ENCODE peak calls at places on chromosomes 13 and 19, in six cellular contexts. One of them, this sample, is unnamed.

GRCh38 chr19:16391301-16392055 is 66.9 kb downstream of the KLF2 start:
- DNase-seq in neural progenitor cell: no peak
- DNase-seq in cardiac fibroblast: no peak
- DNase-seq in AG08396: no peak
- DNase-seq in NB4: no peak
- DNase-seq in activated naive CD4-positive, alpha-beta T cell treated with anti-CD3 and anti-CD28 coated beads for 36 hours: no peak
- DNase-seq in this sample: no peak

GRCh38 chr13:93279982-93280381 is 53.4 kb downstream of the GPC6 start:
- DNase-seq in neural progenitor cell: no peak
- DNase-seq in cardiac fibroblast: no peak
- DNase-seq in AG08396: no peak
- DNase-seq in NB4: no peak
- DNase-seq in activated naive CD4-positive, alpha-beta T cell treated with anti-CD3 and anti-CD28 coated beads for 36 hours: no peak
- DNase-seq in this sample: no peak

GRCh38 chr19:53102701-53103140 is 501 bp downstream of the ZNF160 start:
- DNase-seq in neural progenitor cell: peak; percentile 61
- DNase-seq in cardiac fibroblast: peak; percentile 51
- DNase-seq in AG08396: peak; percentile 63
- DNase-seq in NB4: peak; percentile 56
- DNase-seq in activated naive CD4-positive, alpha-beta T cell treated with anti-CD3 and anti-CD28 coated beads for 36 hours: peak; percentile 50
- DNase-seq in this sample: peak; percentile 62

GRCh38 chr19:33399081-33399744 is 25.7 kb downstream of the CEBPG start:
- DNase-seq in neural progenitor cell: no peak
- DNase-seq in cardiac fibroblast: no peak
- DNase-seq in AG08396: no peak
- DNase-seq in NB4: no peak
- DNase-seq in activated naive CD4-positive, alpha-beta T cell treated with anti-CD3 and anti-CD28 coated beads for 36 hours: no peak
- DNase-seq in this sample: no peak

GRCh38 chr13:20398459-20398858 is 127.2 kb downstream of the CRYL1 start:
- DNase-seq in neural progenitor cell: no peak
- DNase-seq in cardiac fibroblast: no peak
- DNase-seq in AG08396: no peak
- DNase-seq in NB4: no peak
- DNase-seq in activated naive CD4-positive, alpha-beta T cell treated with anti-CD3 and anti-CD28 coated beads for 36 hours: no peak
- DNase-seq in this sample: no peak

GRCh38 chr13:107202371-107203023 is 634.6 kb upstream of the ARGLU1 start:
- DNase-seq in neural progenitor cell: no peak
- DNase-seq in cardiac fibroblast: peak; percentile 76
- DNase-seq in AG08396: no peak
- DNase-seq in NB4: no peak
- DNase-seq in activated naive CD4-positive, alpha-beta T cell treated with anti-CD3 and anti-CD28 coated beads for 36 hours: no peak
- DNase-seq in this sample: no peak

GRCh38 chr19:55066107-55066709 is 3.3 kb upstream of the RDH13 start:
- DNase-seq in neural progenitor cell: peak; percentile 46
- DNase-seq in cardiac fibroblast: no peak
- DNase-seq in AG08396: no peak
- DNase-seq in NB4: no peak
- DNase-seq in activated naive CD4-positive, alpha-beta T cell treated with anti-CD3 and anti-CD28 coated beads for 36 hours: no peak
- DNase-seq in this sample: no peak

GRCh38 chr13:33176526-33176925 is 109.0 kb downstream of the STARD13 start:
- DNase-seq in neural progenitor cell: no peak
- DNase-seq in cardiac fibroblast: peak; percentile 64
- DNase-seq in AG08396: no peak
- DNase-seq in NB4: no peak
- DNase-seq in activated naive CD4-positive, alpha-beta T cell treated with anti-CD3 and anti-CD28 coated beads for 36 hours: no peak
- DNase-seq in this sample: no peak

GRCh38 chr13:97492257-97492656 is 58.3 kb downstream of the RAP2A start:
- DNase-seq in neural progenitor cell: no peak
- DNase-seq in cardiac fibroblast: no peak
- DNase-seq in AG08396: no peak
- DNase-seq in NB4: no peak
- DNase-seq in activated naive CD4-positive, alpha-beta T cell treated with anti-CD3 and anti-CD28 coated beads for 36 hours: no peak
- DNase-seq in this sample: no peak

GRCh38 chr19:47538812-47539211 is 23.9 kb upstream of the NAPA start:
- DNase-seq in neural progenitor cell: no peak
- DNase-seq in cardiac fibroblast: no peak
- DNase-seq in AG08396: no peak
- DNase-seq in NB4: no peak
- DNase-seq in activated naive CD4-positive, alpha-beta T cell treated with anti-CD3 and anti-CD28 coated beads for 36 hours: no peak
- DNase-seq in this sample: no peak

This sample was measured in DND-41.